ENCODE peak calls at places on chromosomes 11 and 22, in nine cellular contexts. K is CD8-positive, alpha-beta memory T cell; D is Peyer's patch; W is MG63; C is kidney epithelial cell; H is SJSA1; P is cardiac muscle cell; G is colonic mucosa; R is right atrium auricular region. T is an unnamed sample.

GRCh38 chr11:35362571-35362980 is 56.8 kb downstream of the SLC1A2 start:
- DNase-seq in K (no peak), D (no peak), W (no peak), C (no peak), H (no peak), P (no peak), G (no peak), R (no peak), T (no peak)

GRCh38 chr22:25656724-25657123 is 85.3 kb upstream of the MYO18B start:
- DNase-seq in K (no peak), D (no peak), W (no peak), C (no peak), H (no peak), P (no peak), G (no peak), R (no peak), T (no peak)

GRCh38 chr22:27573280-27573711 is 228.3 kb downstream of the MN1 start:
- DNase-seq in K (no peak), D (no peak), W (no peak), C (no peak), H (no peak), P (no peak), G (no peak), R (no peak), T (no peak)

GRCh38 chr22:39068033-39068785 is 8.9 kb upstream of the APOBEC3G start:
- DNase-seq in K (no peak), D (no peak), W (no peak), C (no peak), H (no peak), P (no peak), G (no peak), R (no peak), T (no peak)

GRCh38 chr11:8030526-8031247 is 43.5 kb downstream of the EIF3F start:
- DNase-seq in K (no peak), D (no peak), W (no peak), C (no peak), H (no peak), P (no peak), G (no peak), R (peak; percentile 36), T (no peak)

GRCh38 chr11:14189874-14190273 is 169.1 kb downstream of the RRAS2 start:
- DNase-seq in K (no peak), D (no peak), W (no peak), C (no peak), H (no peak), P (peak; percentile 51), G (peak; percentile 30), R (peak; percentile 88), T (no peak)

GRCh38 chr22:31253949-31254348 is 38.3 kb downstream of the PIK3IP1 start:
- DNase-seq in K (no peak), D (peak; percentile 76), W (no peak), C (no peak), H (no peak), P (no peak), G (peak; percentile 73), R (no peak), T (peak; percentile 89)

GRCh38 chr11:76699461-76700091 is 29.0 kb upstream of the LRRC32 start:
- DNase-seq in K (no peak), D (no peak), W (no peak), C (no peak), H (no peak), P (no peak), G (no peak), R (no peak), T (no peak)

GRCh38 chr22:22120160-22120559 is 124.4 kb upstream of the VPREB1 start:
- DNase-seq in K (no peak), D (no peak), W (no peak), C (no peak), H (no peak), P (no peak), G (no peak), R (no peak), T (no peak)

GRCh38 chr22:45965565-45965962 is 11.4 kb downstream of the WNT7B start:
- DNase-seq in K (no peak), D (no peak), W (no peak), C (no peak), H (no peak), P (no peak), G (no peak), R (no peak), T (no peak)

GRCh38 chr11:63872833-63873201 is 33.9 kb downstream of the MARK2 start:
- DNase-seq in K (no peak), D (peak; percentile 50), W (no peak), C (no peak), H (no peak), P (no peak), G (no peak), R (no peak), T (peak; percentile 55)

GRCh38 chr22:38032681-38033521 is 24.3 kb upstream of the PICK1 start:
- DNase-seq in K (no peak), D (no peak), W (no peak), C (no peak), H (no peak), P (peak; percentile 79), G (no peak), R (no peak), T (no peak)

GRCh38 chr22:38034884-38035529 is 22.2 kb upstream of the PICK1 start:
- DNase-seq in K (no peak), D (no peak), W (no peak), C (no peak), H (no peak), P (no peak), G (no peak), R (no peak), T (no peak)

GRCh38 chr22:38033522-38034277 is 23.5 kb upstream of the PICK1 start:
- DNase-seq in K (no peak), D (no peak), W (no peak), C (no peak), H (no peak), P (no peak), G (no peak), R (peak; percentile 67), T (no peak)

GRCh38 chr22:38035530-38035885 is 21.7 kb upstream of the PICK1 start:
- DNase-seq in K (no peak), D (no peak), W (no peak), C (no peak), H (no peak), P (no peak), G (no peak), R (no peak), T (no peak)

DNA sequence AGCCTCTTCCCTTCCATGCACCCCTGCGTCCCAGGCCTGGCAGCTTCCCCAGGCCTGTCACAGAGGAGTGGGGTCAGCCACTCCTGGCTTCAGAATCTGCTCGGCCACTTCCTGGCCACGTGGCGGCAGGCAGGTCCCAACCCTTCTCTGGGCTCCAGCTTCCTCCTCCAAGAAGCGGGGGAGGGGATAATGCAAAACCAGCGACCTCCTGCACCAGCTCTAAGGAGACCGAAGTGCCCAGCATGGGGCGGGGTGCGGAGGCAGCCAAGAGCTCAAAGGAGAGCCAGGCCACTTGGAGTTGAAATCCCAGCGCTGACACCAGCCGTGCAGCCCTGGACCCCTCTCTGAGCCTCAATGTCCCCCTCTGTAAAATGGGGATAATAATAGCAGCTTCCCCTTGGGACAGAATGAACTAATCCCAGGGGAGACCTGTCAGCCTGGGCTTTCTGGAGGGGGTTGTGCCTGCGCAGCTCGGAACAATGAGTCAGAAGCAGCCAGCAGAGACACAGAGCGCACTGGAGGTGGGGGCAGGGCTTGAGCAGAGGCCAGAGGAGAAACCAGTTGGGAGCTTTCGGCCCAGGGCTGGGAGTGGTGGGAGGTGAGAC is 22.8 kb upstream of the PICK1 start:
- DNase-seq in K (no peak), D (peak; percentile 50), W (peak; percentile 72), C (peak; percentile 73), H (peak; percentile 92), P (peak; percentile 95), G (peak; percentile 58), R (peak; percentile 67), T (peak; percentile 20)
- H3K4me3 ChIP-seq in K (no peak overlapping the region), D (no peak overlapping the region), W (no peak overlapping the region), C (no peak overlapping the region), H (no peak overlapping the region), P (no peak overlapping the region), G (no peak overlapping the region), R (no peak overlapping the region), T (no peak overlapping the region)

DNA sequence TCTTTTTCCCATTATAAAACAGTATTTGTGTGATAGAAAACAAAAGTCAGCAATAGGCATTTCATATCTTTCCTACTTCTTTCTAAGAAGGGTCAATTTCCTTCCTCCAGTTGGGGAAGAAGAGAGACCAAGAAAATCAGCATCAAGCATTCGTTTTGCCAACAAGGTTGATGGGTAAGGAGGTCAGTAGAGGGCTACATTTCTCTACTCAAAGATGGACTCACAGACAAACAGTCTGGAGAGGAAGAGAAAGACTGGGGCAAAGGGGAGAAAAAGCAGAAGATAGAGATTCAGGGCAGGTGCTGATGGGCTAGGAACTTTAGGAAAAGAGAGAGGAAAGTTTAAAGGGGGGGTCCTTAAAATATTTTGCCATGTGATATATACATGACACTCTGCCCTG is 8.6 kb upstream of the MTNR1B start:
- DNase-seq in K (no peak), D (no peak), W (no peak), C (no peak), H (no peak), P (no peak), G (no peak), R (no peak), T (no peak)
- H3K27me3 ChIP-seq in K (no peaks in the 10 kb centered on the region), D (no peaks in the 10 kb centered on the region), W (no peaks in the 10 kb centered on the region), C (no peaks in the 10 kb centered on the region), H (no peaks in the 10 kb centered on the region), P (peaks cover 27% of the 10 kb centered on the region), G (no peaks in the 10 kb centered on the region), R (no peaks in the 10 kb centered on the region), T (no peaks in the 10 kb centered on the region)

GRCh38 chr11:1751521-1751921 is 1.1 kb upstream of the IFITM10 start:
- DNase-seq in K (no peak), D (no peak), W (no peak), C (no peak), H (no peak), P (no peak), G (no peak), R (no peak), T (no peak)

GRCh38 chr11:1749787-1750351 is 526 bp downstream of the IFITM10 start:
- DNase-seq in K (no peak), D (no peak), W (no peak), C (no peak), H (peak; percentile 66), P (peak; percentile 81), G (no peak), R (no peak), T (peak; percentile 22)

GRCh38 chr11:1750840-1751520 is 585 bp upstream of the IFITM10 start:
- DNase-seq in K (no peak), D (no peak), W (no peak), C (no peak), H (no peak), P (no peak), G (no peak), R (no peak), T (no peak)

GRCh38 chr11:1749020-1749758 is 1.2 kb downstream of the IFITM10 start:
- DNase-seq in K (no peak), D (no peak), W (peak; percentile 54), C (no peak), H (peak; percentile 42), P (peak; percentile 50), G (no peak), R (no peak), T (no peak)

GRCh38 chr11:1750481-1750839 is at the start of gene IFITM10:
- DNase-seq in K (no peak), D (no peak), W (no peak), C (no peak), H (no peak), P (peak; percentile 39), G (no peak), R (no peak), T (peak; percentile 37)
- H3K4me3 ChIP-seq in K (no peak within 1 kb of the TSS), D (peak within 1 kb of the TSS; percentile 26), W (no peak within 1 kb of the TSS), C (no peak within 1 kb of the TSS), H (no peak within 1 kb of the TSS), P (no peak within 1 kb of the TSS), G (no peak within 1 kb of the TSS), R (peak within 1 kb of the TSS; percentile 43), T (no peak within 1 kb of the TSS)

GRCh38 chr11:127000291-127000968 is at the start of gene KIRREL3:
- DNase-seq in K (no peak), D (no peak), W (peak; percentile 49), C (no peak), H (no peak), P (peak; percentile 9), G (no peak), R (no peak), T (no peak)
- H3K27me3 ChIP-seq in K (no peaks in the 10 kb centered on the region), D (no peaks in the 10 kb centered on the region), W (no peaks in the 10 kb centered on the region), C (no peaks in the 10 kb centered on the region), H (no peaks in the 10 kb centered on the region), P (peaks cover 98% of the 10 kb centered on the region), G (peaks cover 67% of the 10 kb centered on the region), R (peaks cover 11% of the 10 kb centered on the region), T (peaks cover 36% of the 10 kb centered on the region)